ENCODE peak calls at places on chromosomes 6 and 20, in six cellular contexts. R, A, M, G, K and J are unnamed samples.

GRCh38 chr6:35242906-35243305 is 16.6 kb upstream of the ZNF76 start:
- DNase-seq in R (no peak), A (no peak), M (no peak), G (no peak), K (no peak), J (no peak)

GRCh38 chr20:62656919-62657635 is 14.8 kb downstream of the SLCO4A1 start:
- DNase-seq in K (no peak), R (no peak), G (peak; percentile 61), A (no peak), M (no peak), J (no peak)

GRCh38 chr6:139243531-139243930 is 48.3 kb downstream of the TXLNB start:
- DNase-seq in A (no peak), K (no peak), M (no peak), R (peak; percentile 69), G (no peak), J (peak; percentile 60)

GRCh38 chr6:20393297-20393696 is 8.4 kb upstream of the E2F3 start:
- DNase-seq in R (no peak), M (no peak), G (no peak), K (no peak), A (no peak), J (no peak)

GRCh38 chr6:154797857-154798256 is 64.6 kb downstream of the SCAF8 start:
- DNase-seq in M (no peak), R (no peak), G (no peak), K (no peak), A (no peak), J (no peak)

GRCh38 chr6:48664850-48665249 is 553.9 kb upstream of the PTCHD4 start:
- DNase-seq in M (no peak), K (no peak), A (no peak), R (no peak), G (no peak), J (peak; percentile 15)

GRCh38 chr6:170179925-170180324 is 111.0 kb downstream of the DLL1 start:
- DNase-seq in A (no peak), K (no peak), G (no peak), R (no peak), M (no peak), J (no peak)

GRCh38 chr20:9590189-9590588 is 75.8 kb downstream of the LAMP5 start:
- DNase-seq in A (no peak), K (no peak), G (no peak), R (peak; percentile 48), M (no peak), J (peak; percentile 77)

GRCh38 chr20:34058831-34059230 is 53.2 kb downstream of the EIF2S2 start:
- DNase-seq in G (no peak), K (no peak), R (peak; percentile 58), A (no peak), M (no peak), J (peak; percentile 23)

GRCh38 chr20:22446613-22447447 is 137.5 kb downstream of the FOXA2 start:
- DNase-seq in M (no peak), K (no peak), G (no peak), A (no peak), R (no peak), J (no peak)

GRCh38 chr6:43971776-43972126 is 155.5 kb downstream of the MRPL14 start:
- DNase-seq in M (no peak), K (no peak), G (no peak), A (no peak), R (no peak), J (no peak)

GRCh38 chr6:134347141-134347540 is 29.2 kb upstream of the SGK1 start:
- DNase-seq in R (no peak), M (no peak), K (no peak), G (no peak), A (no peak), J (no peak)

GRCh38 chr6:169371344-169372144 is 117.9 kb upstream of the THBS2 start:
- DNase-seq in G (peak; percentile 32), K (no peak), M (peak; percentile 18), R (peak; percentile 3), A (peak; percentile 69), J (peak; percentile 16)

GRCh38 chr6:159105716-159106115 is 60.9 kb upstream of the TAGAP start:
- DNase-seq in R (no peak), K (no peak), G (no peak), M (no peak), A (no peak), J (no peak)

GRCh38 chr6:87667032-87667431 is 35.0 kb downstream of the AKIRIN2 start:
- DNase-seq in G (no peak), M (no peak), R (no peak), K (no peak), A (no peak), J (no peak)

GRCh38 chr6:6812427-6812826 is 223.9 kb downstream of the LY86 start:
- DNase-seq in R (no peak), G (no peak), M (no peak), K (no peak), A (no peak), J (no peak)

GRCh38 chr6:13908955-13909381 is 15.8 kb upstream of the RNF182 start:
- DNase-seq in K (no peak), G (peak; percentile 59), R (peak; percentile 77), A (peak; percentile 52), M (peak; percentile 55), J (peak; percentile 74)

GRCh38 chr6:116278853-116279231 is 888 bp downstream of the TSPYL1 start:
- DNase-seq in M (no peak), R (no peak), A (no peak), K (no peak), G (peak; percentile 10), J (peak; percentile 39)

GRCh38 chr6:110039364-110039995 is 61.4 kb downstream of the GPR6 start:
- DNase-seq in G (peak; percentile 81), M (peak; percentile 87), A (peak; percentile 90), K (peak; percentile 86), R (peak; percentile 82), J (peak; percentile 87)

GRCh38 chr6:69894578-69895347 is 28.4 kb downstream of the COL19A1 start:
- DNase-seq in R (peak; percentile 92), M (no peak), G (no peak), A (no peak), K (no peak), J (peak; percentile 53)

GRCh38 chr6:69901361-69901760 is 35.0 kb downstream of the COL19A1 start:
- DNase-seq in M (no peak), G (no peak), A (no peak), K (no peak), R (no peak), J (no peak)

GRCh38 chr6:69895396-69895795 is 29.0 kb downstream of the COL19A1 start:
- DNase-seq in K (no peak), G (no peak), A (no peak), R (no peak), M (no peak), J (no peak)
- H2BK120ac ChIP-seq in K (no peak overlapping the region), G (peak overlapping the region; percentile 100), A (no peak overlapping the region), R (peak overlapping the region; percentile 98), M (no peak overlapping the region), J (no peak overlapping the region)

DNA sequence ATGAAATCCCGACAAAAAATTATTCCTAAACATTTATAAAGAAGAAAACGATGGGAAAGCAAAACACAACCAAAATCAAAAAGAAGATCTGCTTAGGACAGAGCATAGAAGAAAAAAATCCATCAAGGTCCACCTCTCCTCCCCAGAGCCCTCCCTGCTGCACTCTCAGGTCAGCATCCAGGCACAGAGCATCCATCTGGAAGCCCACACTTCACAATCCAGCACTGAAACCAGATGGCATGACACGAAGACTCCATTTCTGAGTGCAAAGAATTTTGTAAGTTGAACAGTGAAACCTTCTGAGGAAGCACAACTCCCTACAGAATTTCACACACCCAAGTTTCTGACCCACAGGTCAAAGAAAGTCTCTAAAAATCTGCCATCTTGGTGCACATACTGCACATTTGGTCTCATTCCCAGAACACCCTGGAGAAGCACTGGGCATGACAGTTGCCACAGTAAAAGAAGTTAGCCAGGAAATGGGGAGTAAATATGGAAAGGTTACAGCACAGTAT is 128.8 kb upstream of the STXBP5 start:
- DNase-seq in R (no peak), M (no peak), G (no peak), A (no peak), K (no peak), J (no peak)
- H2AFZ ChIP-seq in R (no peak overlapping the region), M (no peak overlapping the region), G (no peak overlapping the region), A (no peak overlapping the region), K (no peak overlapping the region), J (peak overlapping the region; percentile 37)

GRCh38 chr6:14948586-14949245 is 297.2 kb upstream of the JARID2 start:
- DNase-seq in M (no peak), R (no peak), K (no peak), G (no peak), A (no peak), J (no peak)

GRCh38 chr6:14945461-14946210 is 300.2 kb upstream of the JARID2 start:
- DNase-seq in K (no peak), M (no peak), A (no peak), G (no peak), R (no peak), J (no peak)

GRCh38 chr6:14944593-14944992 is 301.3 kb upstream of the JARID2 start:
- DNase-seq in R (no peak), K (no peak), A (no peak), M (no peak), G (no peak), J (no peak)

DNA sequence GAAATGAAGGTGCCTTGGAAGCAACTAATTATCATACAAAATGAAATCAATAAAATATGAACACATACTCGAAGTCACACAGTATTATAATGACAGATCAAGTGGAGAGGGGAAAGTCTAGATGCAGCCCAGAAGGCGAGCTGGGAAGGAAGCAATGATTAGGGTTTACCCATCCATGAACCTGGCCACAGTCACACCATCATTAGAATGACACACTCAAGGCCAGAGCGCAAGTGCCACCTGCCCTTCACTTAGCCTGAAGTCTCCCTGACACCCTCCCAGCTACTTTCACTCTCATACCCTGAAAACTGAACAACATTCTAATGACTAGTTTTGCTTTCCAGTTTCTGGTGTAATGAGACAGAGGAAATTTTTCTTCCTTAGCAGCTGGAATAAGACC is 302.8 kb upstream of the JARID2 start:
- DNase-seq in R (no peak), A (no peak), G (no peak), K (no peak), M (no peak), J (no peak)
- H3K4me2 ChIP-seq in R (no peak overlapping the region), A (no peak overlapping the region), G (no peak overlapping the region), K (no peak overlapping the region), M (no peak overlapping the region), J (no peak overlapping the region)

GRCh38 chr6:12656841-12657435 is 59.6 kb upstream of the PHACTR1 start:
- DNase-seq in K (no peak), A (no peak), M (no peak), R (no peak), G (no peak), J (no peak)

GRCh38 chr6:12654526-12654925 is 62.0 kb upstream of the PHACTR1 start:
- DNase-seq in G (no peak), A (no peak), M (no peak), R (no peak), K (no peak), J (no peak)

GRCh38 chr6:12654107-12654506 is 62.5 kb upstream of the PHACTR1 start:
- DNase-seq in M (no peak), K (no peak), G (no peak), R (no peak), A (no peak), J (no peak)

GRCh38 chr6:12649325-12649724 is 67.2 kb upstream of the PHACTR1 start:
- DNase-seq in K (no peak), A (no peak), R (no peak), G (no peak), M (no peak), J (no peak)

DNA sequence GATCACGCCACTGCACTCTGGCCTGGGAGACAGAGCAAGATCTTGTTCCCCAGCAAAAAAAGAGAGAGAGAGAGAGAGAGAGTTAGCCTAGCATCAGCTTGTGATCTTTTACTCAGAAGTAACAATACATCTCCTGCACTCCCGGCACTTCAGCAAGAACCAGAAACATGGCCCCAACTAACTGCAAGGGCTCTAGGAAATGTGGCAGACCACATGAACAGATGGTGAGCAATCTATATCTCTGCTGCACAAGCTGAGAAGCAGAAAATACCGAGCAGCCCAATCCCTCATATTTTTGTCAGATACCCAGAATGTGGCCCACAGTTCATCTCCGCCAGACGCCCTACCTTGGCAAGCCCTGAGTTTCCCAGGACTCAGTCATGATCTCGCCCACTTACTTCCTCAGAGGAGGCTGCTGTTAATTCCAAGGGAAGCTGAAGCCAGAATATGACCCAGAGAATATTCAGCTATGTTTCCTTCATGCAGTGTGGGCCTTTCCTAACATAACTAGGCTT is 63.1 kb upstream of the PHACTR1 start:
- DNase-seq in A (no peak), K (no peak), G (no peak), R (no peak), M (no peak), J (no peak)
- H2BK120ac ChIP-seq in A (no peak overlapping the region), K (no peak overlapping the region), G (no peak overlapping the region), R (no peak overlapping the region), M (no peak overlapping the region), J (no peak overlapping the region)